ENCODE peak calls at places on chromosomes 7 and 10, in ten cellular contexts. S is cardiac fibroblast; K is fibroblast of pulmonary artery; U is activated CD4-positive, alpha-beta T cell treated with anti-CD3 and anti-CD28 coated beads, Interleukin-2, amount 50 U/mL, for 1 hour; H is heart left ventricle; O is iPS-NIHi11; G is CD4-positive, alpha-beta memory T cell; P is effector memory CD4-positive, alpha-beta T cell; T is foreskin keratinocyte; Y is stimulated activated CD4-positive, alpha-beta T cell treated with anti-CD3 and anti-CD28 coated beads, TNF-alpha, amount 100 ng/mL, for 4 hours. Q is an unnamed sample.

GRCh38 chr10:61458031-61458430 is 4.8 kb upstream of the TMEM26 start:
- DNase-seq in S (no peak), K (no peak), U (no peak), H (no peak), O (no peak), G (no peak), P (no peak), T (no peak), Y (no peak), Q (no peak)

GRCh38 chr7:51295435-51296269 is 21.0 kb downstream of the COBL start:
- DNase-seq in S (no peak), K (no peak), U (no peak), H (no peak), O (no peak), G (no peak), P (no peak), T (no peak), Y (no peak), Q (no peak)

GRCh38 chr7:105799677-105800076 is 76.7 kb downstream of the ATXN7L1 start:
- DNase-seq in S (peak), K (peak), U (no peak), H (no peak), O (no peak), G (no peak), P (no peak), T (no peak), Y (no peak), Q (no peak)

GRCh38 chr10:5648494-5649457 is 17.6 kb downstream of the ASB13 start:
- DNase-seq in S (no peak), K (no peak), U (no peak), H (no peak), O (no peak), G (no peak), P (no peak), T (no peak), Y (no peak), Q (no peak)

GRCh38 chr10:17616403-17617030 is 657 bp downstream of the HACD1 start:
- DNase-seq in S (peak), K (peak), U (peak), H (peak), O (peak), G (no peak), P (no peak), T (no peak), Y (peak), Q (peak)

GRCh38 chr10:80506189-80506575 is 31.5 kb upstream of the SH2D4B start:
- DNase-seq in S (no peak), K (peak), U (no peak), H (no peak), O (no peak), G (no peak), P (no peak), T (peak), Y (no peak), Q (peak)

GRCh38 chr10:125123363-125124113 is 36.8 kb downstream of the CTBP2 start:
- DNase-seq in S (peak), K (peak), U (no peak), H (peak), O (peak), G (no peak), P (no peak), T (peak), Y (no peak), Q (peak)

GRCh38 chr10:132516771-132517725 is 20.5 kb upstream of the INPP5A start:
- DNase-seq in S (peak), K (peak), U (no peak), H (peak), O (peak), G (no peak), P (no peak), T (no peak), Y (no peak), Q (peak)

GRCh38 chr7:116571037-116571436 is 46.2 kb downstream of the CAV1 start:
- DNase-seq in S (peak), K (peak), U (no peak), H (no peak), O (no peak), G (no peak), P (no peak), T (peak), Y (no peak), Q (peak)